ENCODE peak calls at places on chromosomes 7 and 10, in six cellular contexts. One of them, this sample, is unnamed.

GRCh38 chr7:118153551-118154177 is 30.3 kb upstream of the LSM8 start:
- DNase-seq in A549: peak
- DNase-seq in K562: peak
- DNase-seq in H1: no peak
- DNase-seq in HepG2: peak
- DNase-seq in GM12878: no peak
- DNase-seq in this sample: peak

GRCh38 chr7:22920664-22921063 is 93.3 kb downstream of the HYCC1 start:
- DNase-seq in A549: peak
- DNase-seq in K562: no peak
- DNase-seq in H1: no peak
- DNase-seq in HepG2: no peak
- DNase-seq in GM12878: no peak
- DNase-seq in this sample: no peak

GRCh38 chr7:20542594-20542993 is 72.9 kb upstream of the ABCB5 start:
- DNase-seq in A549: no peak
- DNase-seq in K562: no peak
- DNase-seq in H1: no peak
- DNase-seq in HepG2: no peak
- DNase-seq in GM12878: no peak
- DNase-seq in this sample: peak

GRCh38 chr10:122051609-122052385 is 62.8 kb downstream of the TACC2 start:
- DNase-seq in A549: peak
- DNase-seq in K562: no peak
- DNase-seq in H1: peak
- DNase-seq in HepG2: peak
- DNase-seq in GM12878: no peak
- DNase-seq in this sample: no peak

GRCh38 chr7:134752006-134752760 is 27.3 kb upstream of the CALD1 start:
- DNase-seq in A549: no peak
- DNase-seq in K562: no peak
- DNase-seq in H1: no peak
- DNase-seq in HepG2: no peak
- DNase-seq in GM12878: no peak
- DNase-seq in this sample: no peak

GRCh38 chr10:124043310-124044142 is 49.9 kb downstream of the CHST15 start:
- DNase-seq in A549: no peak
- DNase-seq in K562: no peak
- DNase-seq in H1: no peak
- DNase-seq in HepG2: peak
- DNase-seq in GM12878: peak
- DNase-seq in this sample: no peak

GRCh38 chr10:75569506-75569905 is 138.1 kb downstream of the LRMDA start:
- DNase-seq in A549: no peak
- DNase-seq in K562: no peak
- DNase-seq in H1: no peak
- DNase-seq in HepG2: no peak
- DNase-seq in GM12878: no peak
- DNase-seq in this sample: no peak

GRCh38 chr10:102004376-102004775 is 51.6 kb downstream of the ARMH3 start:
- DNase-seq in A549: no peak
- DNase-seq in K562: no peak
- DNase-seq in H1: no peak
- DNase-seq in HepG2: no peak
- DNase-seq in GM12878: no peak
- DNase-seq in this sample: no peak

GRCh38 chr7:23117841-23118240 is 12.3 kb downstream of the KLHL7 start:
- DNase-seq in A549: no peak
- DNase-seq in K562: no peak
- DNase-seq in H1: no peak
- DNase-seq in HepG2: no peak
- DNase-seq in GM12878: no peak
- DNase-seq in this sample: no peak

DNA sequence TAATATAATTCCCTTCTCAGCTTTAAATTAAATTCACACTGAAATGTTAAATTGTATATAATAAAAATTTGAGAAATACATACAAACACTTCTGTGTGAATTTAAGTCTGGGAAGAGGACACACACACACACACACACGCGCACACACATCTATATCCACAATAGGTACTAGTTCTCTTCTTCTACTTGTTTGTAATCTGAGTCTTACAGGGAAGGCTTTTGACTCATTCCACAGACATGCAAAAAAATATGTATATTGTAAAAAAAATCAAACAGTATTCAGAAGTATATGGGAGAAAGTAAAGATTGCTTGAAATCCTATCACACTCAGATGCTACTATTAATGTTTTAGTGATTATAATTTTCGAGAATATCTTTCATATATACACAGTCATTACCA is 276.2 kb downstream of the MDFIC start:
- DNase-seq in A549: no peak
- DNase-seq in K562: no peak
- DNase-seq in H1: no peak
- DNase-seq in HepG2: no peak
- DNase-seq in GM12878: no peak
- DNase-seq in this sample: no peak
- TF ChIP-seq CHD2 in A549: no peak
- TF ChIP-seq CHD2 in K562: no peak
- TF ChIP-seq CHD2 in H1: no peak
- TF ChIP-seq CHD2 in HepG2: no peak
- TF ChIP-seq CHD2 in GM12878: no peak
- TF ChIP-seq CHD2 in this sample: no peak

DNA sequence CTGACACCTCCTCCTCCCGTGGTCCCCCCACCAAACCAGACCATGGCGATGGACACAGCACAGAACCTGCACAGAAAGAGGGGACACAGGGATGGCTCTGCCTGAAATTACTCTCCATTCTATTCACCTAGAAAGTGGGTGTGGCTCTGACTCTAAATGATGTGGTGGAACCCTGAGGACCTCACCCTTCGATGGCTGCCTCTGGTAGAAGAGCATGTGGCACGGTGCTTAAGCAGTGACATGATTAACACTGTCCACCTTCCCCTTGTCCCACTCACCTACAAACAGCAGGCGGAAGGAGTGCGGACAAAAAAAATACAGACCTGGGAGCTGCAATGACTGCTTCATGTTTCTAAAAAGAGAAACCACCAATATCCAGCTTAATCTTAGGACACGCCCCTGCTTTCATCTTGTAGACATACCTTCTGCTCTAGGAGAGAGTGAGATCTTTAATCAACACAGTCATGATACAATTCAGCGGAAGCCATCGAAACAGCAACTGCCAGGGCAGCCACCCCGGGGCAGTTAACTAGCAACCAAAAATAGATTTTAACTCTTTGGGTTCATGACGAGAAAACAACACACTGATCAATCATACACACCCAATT is 11.4 kb downstream of the JCAD start:
- DNase-seq in A549: no peak
- DNase-seq in K562: no peak
- DNase-seq in H1: no peak
- DNase-seq in HepG2: no peak
- DNase-seq in GM12878: no peak
- DNase-seq in this sample: no peak
- TF ChIP-seq CHD2 in A549: no peak
- TF ChIP-seq CHD2 in K562: no peak
- TF ChIP-seq CHD2 in H1: no peak
- TF ChIP-seq CHD2 in HepG2: no peak
- TF ChIP-seq CHD2 in GM12878: no peak
- TF ChIP-seq CHD2 in this sample: no peak

GRCh38 chr10:29881811-29882210 is 177.6 kb downstream of the JCAD start:
- DNase-seq in A549: no peak
- DNase-seq in K562: no peak
- DNase-seq in H1: no peak
- DNase-seq in HepG2: no peak
- DNase-seq in GM12878: no peak
- DNase-seq in this sample: no peak
- TF ChIP-seq CHD2 in A549: no peak
- TF ChIP-seq CHD2 in K562: no peak
- TF ChIP-seq CHD2 in H1: no peak
- TF ChIP-seq CHD2 in HepG2: no peak
- TF ChIP-seq CHD2 in GM12878: no peak
- TF ChIP-seq CHD2 in this sample: no peak

GRCh38 chr10:129583831-129584230 is 116.8 kb downstream of the MGMT start:
- DNase-seq in A549: no peak
- DNase-seq in K562: no peak
- DNase-seq in H1: no peak
- DNase-seq in HepG2: no peak
- DNase-seq in GM12878: no peak
- DNase-seq in this sample: no peak

GRCh38 chr10:129580010-129580409 is 113.0 kb downstream of the MGMT start:
- DNase-seq in A549: no peak
- DNase-seq in K562: no peak
- DNase-seq in H1: no peak
- DNase-seq in HepG2: no peak
- DNase-seq in GM12878: no peak
- DNase-seq in this sample: no peak

GRCh38 chr10:129580897-129581296 is 113.9 kb downstream of the MGMT start:
- DNase-seq in A549: no peak
- DNase-seq in K562: no peak
- DNase-seq in H1: no peak
- DNase-seq in HepG2: no peak
- DNase-seq in GM12878: no peak
- DNase-seq in this sample: no peak

GRCh38 chr10:129579228-129579627 is 112.2 kb downstream of the MGMT start:
- DNase-seq in A549: no peak
- DNase-seq in K562: no peak
- DNase-seq in H1: no peak
- DNase-seq in HepG2: no peak
- DNase-seq in GM12878: no peak
- DNase-seq in this sample: no peak

DNA sequence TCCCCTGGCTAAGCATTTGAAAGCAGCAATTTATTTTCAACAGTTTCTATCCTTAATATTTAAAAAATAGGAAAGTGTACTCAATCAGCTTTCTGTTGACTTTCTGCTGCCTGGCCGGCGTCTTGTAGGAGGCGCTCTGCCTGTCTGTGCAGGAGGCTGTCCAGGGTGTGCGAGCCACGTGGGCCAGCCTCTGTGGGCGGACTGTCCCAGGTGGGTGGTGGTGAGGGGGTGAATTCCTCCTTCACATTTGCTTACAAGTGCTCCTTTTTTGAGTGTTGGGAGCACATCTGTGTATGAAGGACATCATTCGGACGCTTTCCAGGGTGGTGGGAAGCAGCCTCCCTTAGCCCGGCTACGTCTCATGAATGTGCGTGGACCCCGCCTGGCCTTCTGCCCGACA is 114.8 kb downstream of the MGMT start:
- DNase-seq in A549: no peak
- DNase-seq in K562: no peak
- DNase-seq in H1: no peak
- DNase-seq in HepG2: no peak
- DNase-seq in GM12878: no peak
- DNase-seq in this sample: no peak
- TF ChIP-seq CHD2 in A549: no peak
- TF ChIP-seq CHD2 in K562: no peak
- TF ChIP-seq CHD2 in H1: no peak
- TF ChIP-seq CHD2 in HepG2: no peak
- TF ChIP-seq CHD2 in GM12878: no peak
- TF ChIP-seq CHD2 in this sample: no peak

GRCh38 chr7:8579661-8580060 is 146.3 kb downstream of the NXPH1 start:
- DNase-seq in A549: no peak
- DNase-seq in K562: no peak
- DNase-seq in H1: no peak
- DNase-seq in HepG2: no peak
- DNase-seq in GM12878: no peak
- DNase-seq in this sample: no peak
- TF ChIP-seq CHD2 in A549: no peak
- TF ChIP-seq CHD2 in K562: no peak
- TF ChIP-seq CHD2 in H1: no peak
- TF ChIP-seq CHD2 in HepG2: no peak
- TF ChIP-seq CHD2 in GM12878: no peak
- TF ChIP-seq CHD2 in this sample: no peak

DNA sequence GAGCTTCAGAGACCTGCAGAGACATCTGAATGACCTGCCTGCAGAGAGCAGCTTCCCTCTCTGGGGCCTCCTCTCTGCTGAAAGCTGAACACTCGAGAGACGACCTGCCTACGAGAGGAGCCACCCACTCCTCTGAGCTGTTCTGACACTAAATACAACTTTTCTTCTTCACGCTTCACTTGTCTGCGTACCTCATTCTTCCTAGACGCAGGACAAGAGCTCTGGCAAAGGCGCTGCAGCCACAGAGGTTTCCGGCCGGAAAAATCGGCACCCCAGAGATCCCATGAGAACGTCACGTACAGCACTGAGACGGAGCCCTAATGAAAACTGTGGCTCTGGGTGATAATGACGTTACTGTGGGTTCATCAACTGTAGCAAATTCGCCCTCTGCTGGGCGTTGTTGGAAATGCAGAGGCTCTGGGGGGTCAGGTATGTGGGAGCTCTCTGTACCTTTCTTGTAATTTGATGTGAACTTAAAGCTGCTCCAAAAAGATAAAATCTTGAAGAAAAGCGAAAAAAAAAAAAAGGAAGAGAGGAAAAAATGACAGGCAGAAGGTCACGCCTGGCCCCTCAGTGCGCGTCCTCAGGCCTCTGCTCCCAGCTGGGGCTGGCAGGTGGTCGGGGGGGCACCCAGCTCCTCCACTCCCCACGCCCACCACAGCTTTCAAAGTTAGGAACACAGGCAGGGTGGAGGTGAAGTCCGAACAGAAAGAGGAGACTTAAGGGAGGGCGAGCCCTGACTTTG is 120.7 kb downstream of the DYNC2I1 start:
- DNase-seq in A549: peak
- DNase-seq in K562: peak
- DNase-seq in H1: peak
- DNase-seq in HepG2: peak
- DNase-seq in GM12878: peak
- DNase-seq in this sample: peak
- TF ChIP-seq CHD2 in A549: no peak
- TF ChIP-seq CHD2 in K562: peak
- TF ChIP-seq CHD2 in H1: no peak
- TF ChIP-seq CHD2 in HepG2: no peak
- TF ChIP-seq CHD2 in GM12878: no peak
- TF ChIP-seq CHD2 in this sample: peak

This sample was measured in SK-N-SH.